ENCODE peak calls at places on chromosome 13, in seven cellular contexts. I is neuronal stem cell, A is IMR-90, P is H9, O is mesendoderm, H is trophoblast cell, F is mesenchymal stem cell. G is an unnamed sample.

GRCh38 chr13:29888306-29888705 is 37.9 kb upstream of the UBL3 start:
- DNase-seq in H (peak), A (peak), O (no peak), P (no peak), I (no peak), F (peak), G (no peak)

GRCh38 chr13:20824762-20825161 is 51.0 kb upstream of the EEF1AKMT1 start:
- DNase-seq in A (peak), O (no peak), F (peak), P (no peak), I (no peak), H (peak), G (no peak)

GRCh38 chr13:40609972-40610726 is 56.3 kb downstream of the FOXO1 start:
- DNase-seq in P (no peak), A (no peak), F (no peak), H (no peak), I (no peak), O (no peak), G (no peak)

GRCh38 chr13:65336106-65336603 is 1894.0 kb downstream of the PCDH9 start:
- DNase-seq in F (no peak), O (no peak), P (no peak), H (no peak), A (no peak), I (no peak), G (no peak)

GRCh38 chr13:59651479-59651878 is 512.2 kb downstream of the DIAPH3 start:
- DNase-seq in P (no peak), F (no peak), A (no peak), H (no peak), O (peak), I (no peak), G (no peak)

GRCh38 chr13:44331446-44331845 is 42.2 kb upstream of the SERP2 start:
- DNase-seq in A (no peak), H (no peak), F (peak), O (no peak), I (no peak), P (no peak), G (no peak)

GRCh38 chr13:20051366-20051765 is 92.8 kb downstream of the ZMYM2 start:
- DNase-seq in O (no peak), A (no peak), H (peak), P (no peak), F (no peak), I (no peak), G (no peak)

GRCh38 chr13:29934531-29935308 is 84.3 kb upstream of the UBL3 start:
- DNase-seq in P (no peak), F (no peak), H (no peak), I (no peak), O (no peak), A (no peak), G (no peak)

GRCh38 chr13:20831933-20832332 is 58.2 kb upstream of the EEF1AKMT1 start:
- DNase-seq in O (no peak), A (no peak), I (no peak), H (no peak), P (no peak), F (no peak), G (no peak)

DNA sequence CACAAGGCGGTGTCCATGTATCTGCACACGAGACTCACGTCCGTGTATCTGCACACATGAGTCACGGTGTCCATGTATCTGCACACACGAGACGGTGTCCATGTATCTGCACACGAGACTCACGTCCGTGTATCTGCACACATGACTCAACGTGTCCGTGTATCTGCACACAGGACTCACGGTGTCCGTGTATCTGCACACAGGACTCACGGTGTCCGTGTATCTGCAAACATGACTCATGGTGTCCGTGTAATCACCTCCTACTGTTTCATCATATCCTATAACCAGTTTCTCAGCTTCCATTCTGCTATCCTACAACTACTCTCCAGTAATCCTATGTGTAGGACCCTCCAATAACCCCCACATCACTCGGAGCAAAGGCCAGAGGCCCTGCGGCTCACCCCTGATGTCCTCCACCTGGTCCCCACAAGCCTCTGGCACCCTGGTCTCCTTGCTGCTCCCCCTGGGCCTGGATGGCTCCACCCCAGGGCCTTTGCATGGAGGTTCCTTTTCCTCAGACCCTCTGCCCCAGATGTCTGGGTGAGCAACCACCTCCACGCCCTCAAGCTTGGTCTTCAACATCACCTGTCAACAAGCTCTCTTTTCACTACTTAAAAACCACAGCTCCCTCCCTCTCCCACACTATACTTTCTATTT is 2.5 kb upstream of the TMEM255B start:
- DNase-seq in I (no peak), A (peak), F (peak), H (peak), O (no peak), P (no peak), G (no peak)
- H2BK120ac ChIP-seq in I (no peak), A (peak), F (no peak), H (no peak), O (no peak), P (no peak), G (no peak)

GRCh38 chr13:96821971-96822370 is 172.3 kb downstream of the OXGR1 start:
- DNase-seq in H (peak), O (no peak), P (no peak), A (no peak), F (no peak), I (no peak), G (no peak)
- H2BK120ac ChIP-seq in H (no peak), O (no peak), P (no peak), A (no peak), F (no peak), I (no peak), G (no peak)

GRCh38 chr13:26310470-26310869 is 56.5 kb downstream of the CDK8 start:
- DNase-seq in I (no peak), H (no peak), P (no peak), O (no peak), A (no peak), F (no peak), G (no peak)
- H2BK120ac ChIP-seq in I (no peak), H (no peak), P (no peak), O (no peak), A (no peak), F (no peak), G (no peak)

DNA sequence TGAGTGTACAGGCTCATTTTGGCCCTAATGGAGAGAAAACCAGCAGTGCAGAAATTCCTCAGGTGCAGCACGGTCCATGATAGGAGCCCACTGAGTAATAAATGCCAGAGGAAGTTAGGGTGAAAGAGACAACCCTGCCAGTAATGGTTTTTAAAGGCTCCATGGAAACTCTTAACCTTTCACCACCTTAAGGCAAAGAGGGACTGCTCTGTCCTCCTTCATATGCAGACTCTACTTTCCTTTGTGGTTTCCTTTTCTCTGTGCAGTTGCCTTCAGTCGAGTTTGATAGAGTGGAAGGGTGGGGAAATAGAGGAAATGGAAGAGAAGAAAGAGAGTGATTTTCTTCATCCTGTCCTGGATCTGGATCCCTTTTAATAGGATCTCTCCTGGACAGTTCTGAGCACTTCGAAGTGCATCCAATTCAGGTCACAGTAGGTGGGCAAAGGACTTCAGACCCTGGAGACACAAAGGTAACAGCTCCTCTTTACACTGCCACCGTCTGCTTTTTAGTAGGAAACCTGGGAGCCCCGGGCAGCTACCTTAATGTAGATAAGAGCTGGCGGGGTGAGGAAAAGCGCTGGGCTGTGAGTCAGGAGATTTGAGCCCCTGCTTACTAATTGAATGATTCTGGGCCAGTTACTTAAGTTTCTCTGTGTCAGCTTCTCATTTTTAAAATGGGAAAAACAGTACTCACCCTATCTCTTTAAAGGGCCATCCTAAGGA is 294.8 kb downstream of the KCNRG start:
- DNase-seq in I (no peak), H (no peak), P (peak), A (no peak), F (peak), O (peak), G (no peak)
- H2BK120ac ChIP-seq in I (no peak), H (no peak), P (no peak), A (no peak), F (no peak), O (no peak), G (no peak)

GRCh38 chr13:101746513-101746912 is 294.0 kb downstream of the ITGBL1 start:
- DNase-seq in F (no peak), H (no peak), P (no peak), I (no peak), O (no peak), A (no peak), G (no peak)
- H2BK120ac ChIP-seq in F (no peak), H (no peak), P (no peak), I (no peak), O (no peak), A (no peak), G (no peak)

GRCh38 chr13:79667771-79668170 is 186.8 kb downstream of the NDFIP2 start:
- DNase-seq in O (no peak), P (no peak), I (no peak), F (no peak), H (no peak), A (no peak), G (no peak)

GRCh38 chr13:79660361-79660760 is 179.4 kb downstream of the NDFIP2 start:
- DNase-seq in F (no peak), A (no peak), H (no peak), I (no peak), O (no peak), P (no peak), G (no peak)

GRCh38 chr13:79663420-79663819 is 182.5 kb downstream of the NDFIP2 start:
- DNase-seq in H (no peak), P (no peak), F (peak), O (no peak), A (no peak), I (no peak), G (no peak)

GRCh38 chr13:79662882-79663281 is 181.9 kb downstream of the NDFIP2 start:
- DNase-seq in P (no peak), A (no peak), I (no peak), O (peak), F (peak), H (no peak), G (no peak)

GRCh38 chr13:79663977-79664636 is 183.2 kb downstream of the NDFIP2 start:
- DNase-seq in I (no peak), A (no peak), O (no peak), P (no peak), H (no peak), F (no peak), G (no peak)
- H2BK120ac ChIP-seq in I (no peak), A (no peak), O (no peak), P (no peak), H (no peak), F (no peak), G (no peak)

GRCh38 chr13:91079190-91079589 is 268.3 kb upstream of the MIR17HG start:
- DNase-seq in A (no peak), H (no peak), O (no peak), F (no peak), I (no peak), P (no peak), G (no peak)

GRCh38 chr13:91087276-91087675 is 260.2 kb upstream of the MIR17HG start:
- DNase-seq in A (no peak), I (no peak), H (no peak), P (no peak), O (no peak), F (no peak), G (no peak)

DNA sequence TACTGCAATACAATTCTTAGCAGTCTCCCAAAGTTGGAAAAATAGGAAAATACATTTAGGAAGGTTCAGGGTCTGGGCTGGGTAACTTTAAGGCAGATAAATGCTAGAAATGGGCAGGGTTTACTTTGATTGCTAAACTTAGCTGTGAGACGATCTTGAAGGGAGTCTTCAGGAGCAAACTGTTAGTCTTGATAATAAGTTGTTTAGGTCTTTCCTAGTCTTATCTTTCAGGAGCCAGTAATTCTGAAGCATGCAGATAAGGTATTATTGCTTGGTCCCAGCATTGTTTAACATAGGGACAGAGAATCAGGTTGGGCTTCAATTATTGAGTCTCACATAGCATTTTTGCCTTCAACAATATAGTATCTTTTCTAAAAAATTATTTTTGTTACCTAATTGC is 262.4 kb upstream of the MIR17HG start:
- DNase-seq in F (no peak), I (no peak), A (no peak), P (no peak), O (peak), H (no peak), G (no peak)
- H2BK120ac ChIP-seq in F (no peak), I (no peak), A (no peak), P (no peak), O (peak), H (no peak), G (no peak)

GRCh38 chr13:46168341-46168740 is 13.6 kb downstream of the LCP1 start:
- DNase-seq in I (no peak), P (no peak), H (peak), F (peak), A (no peak), O (no peak), G (no peak)

GRCh38 chr13:46166221-46166584 is 15.8 kb downstream of the LCP1 start:
- DNase-seq in O (no peak), A (no peak), I (no peak), H (no peak), P (no peak), F (no peak), G (no peak)

GRCh38 chr13:46168818-46169217 is 13.2 kb downstream of the LCP1 start:
- DNase-seq in A (no peak), P (no peak), O (no peak), I (no peak), F (no peak), H (peak), G (no peak)

GRCh38 chr13:46165485-46166220 is 16.3 kb downstream of the LCP1 start:
- DNase-seq in A (no peak), P (no peak), I (no peak), H (no peak), O (no peak), F (no peak), G (no peak)

GRCh38 chr13:46166947-46167610 is 14.9 kb downstream of the LCP1 start:
- DNase-seq in O (peak), H (no peak), F (no peak), I (no peak), A (no peak), P (no peak), G (no peak)
- H2BK120ac ChIP-seq in O (no peak), H (no peak), F (no peak), I (no peak), A (no peak), P (no peak), G (no peak)

GRCh38 chr13:98999635-98999952 is 21.7 kb upstream of the DOCK9 start:
- DNase-seq in F (no peak), I (no peak), A (peak), O (no peak), H (no peak), P (no peak), G (no peak)

GRCh38 chr13:99000137-99000536 is 22.3 kb upstream of the DOCK9 start:
- DNase-seq in H (no peak), F (no peak), O (peak), I (no peak), A (no peak), P (no peak), G (no peak)

GRCh38 chr13:98997051-98997730 is 19.3 kb upstream of the DOCK9 start:
- DNase-seq in O (no peak), H (no peak), I (no peak), F (no peak), P (no peak), A (no peak), G (no peak)

GRCh38 chr13:98997738-98998641 is 20.1 kb upstream of the DOCK9 start:
- DNase-seq in F (no peak), H (peak), I (no peak), A (no peak), O (no peak), P (no peak), G (no peak)

DNA sequence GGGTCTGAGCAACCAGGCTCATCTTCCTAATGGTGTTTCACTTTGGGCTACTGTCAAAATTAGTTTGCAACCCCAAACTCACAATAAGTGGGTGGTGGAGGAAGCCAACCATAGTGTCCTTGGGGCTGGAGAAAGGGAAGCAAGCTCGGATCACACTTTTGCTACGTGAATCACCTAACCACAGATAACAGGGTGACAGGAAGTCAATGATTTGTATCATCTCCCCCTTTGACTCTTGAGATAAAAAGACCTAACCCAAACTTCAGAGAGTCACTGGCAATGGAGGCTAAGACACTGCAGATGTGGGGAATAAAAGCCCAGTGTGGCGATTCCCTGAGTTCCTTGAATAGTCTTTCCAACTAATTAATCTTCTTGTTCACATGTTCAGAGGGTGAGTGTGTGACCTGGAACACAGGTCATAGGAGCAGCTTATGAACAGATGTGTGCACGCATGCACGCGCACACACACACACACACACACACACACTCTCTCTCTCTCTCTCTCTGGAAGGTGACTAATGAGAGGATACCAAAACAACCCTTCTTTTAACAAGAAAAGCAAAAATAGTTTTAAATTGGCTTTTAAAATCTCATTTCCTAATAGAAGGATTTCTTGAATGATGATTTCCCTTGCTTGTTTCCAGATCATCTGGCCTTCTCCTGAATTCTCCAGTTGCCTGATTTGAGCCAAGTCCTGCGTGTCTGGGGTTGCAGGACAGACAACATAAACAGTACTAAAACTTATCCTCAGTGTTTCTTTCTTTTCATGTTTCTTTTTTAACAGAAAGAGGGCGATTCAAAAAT is 21.2 kb upstream of the DOCK9 start:
- DNase-seq in F (peak), A (no peak), O (no peak), I (no peak), H (peak), P (no peak), G (no peak)
- H2BK120ac ChIP-seq in F (no peak), A (no peak), O (no peak), I (no peak), H (no peak), P (no peak), G (no peak)

G was measured in H1.